ENCODE peak calls at places on chromosomes 3 and 15, in six cellular contexts. G, R, E, X, M and P are unnamed samples.

GRCh38 chr15:29379647-29380046 is 110.0 kb upstream of the NSMCE3 start:
- DNase-seq in R (no peak), G (no peak), X (no peak), E (no peak), M (peak), P (no peak)

GRCh38 chr3:8548502-8549300 is 47.1 kb downstream of the LMCD1 start:
- DNase-seq in M (no peak), X (no peak), G (no peak), R (no peak), E (no peak), P (no peak)

GRCh38 chr3:114794894-114795630 is 352.0 kb downstream of the ZBTB20 start:
- DNase-seq in M (no peak), X (no peak), G (no peak), E (no peak), R (no peak), P (no peak)

GRCh38 chr3:148856404-148856803 is 8.7 kb upstream of the CPA3 start:
- DNase-seq in E (no peak), X (no peak), R (no peak), G (no peak), M (no peak), P (no peak)

GRCh38 chr3:178454714-178455113 is 81.5 kb upstream of the KCNMB2 start:
- DNase-seq in G (no peak), X (peak), M (no peak), E (peak), R (no peak), P (no peak)

GRCh38 chr3:42708611-42709151 is 6.1 kb upstream of the HHATL start:
- DNase-seq in M (no peak), R (no peak), X (no peak), G (no peak), E (no peak), P (no peak)

GRCh38 chr3:106176734-106177133 is 307.9 kb upstream of the CBLB start:
- DNase-seq in R (peak), E (peak), X (peak), G (peak), M (no peak), P (peak)

GRCh38 chr3:178048768-178049167 is 487.5 kb upstream of the KCNMB2 start:
- DNase-seq in G (no peak), R (no peak), X (no peak), E (no peak), M (no peak), P (no peak)

GRCh38 chr3:20682573-20682972 is 496.6 kb upstream of the SGO1 start:
- DNase-seq in R (no peak), X (no peak), G (no peak), E (no peak), M (no peak), P (no peak)

GRCh38 chr3:115330406-115330805 is 183.3 kb upstream of the ZBTB20 start:
- DNase-seq in E (peak), R (no peak), G (no peak), M (peak), X (no peak), P (no peak)

GRCh38 chr15:67127925-67128324 is 62.5 kb downstream of the SMAD3 start:
- DNase-seq in M (no peak), E (peak), R (no peak), G (no peak), X (no peak), P (no peak)